ENCODE peak calls at places on chromosomes 7 and 10, in seven cellular contexts. R, C, V, Y, T, B and A are unnamed samples. For H3K36me3, the result is how much of the 10 kb centered on the place peaks cover.

GRCh38 chr10:84008878-84009277 is 130.4 kb upstream of the GHITM start:
- DNase-seq in R (peak), C (no peak), V (no peak), Y (peak), T (no peak), B (peak), A (no peak)

GRCh38 chr10:103929396-103929921 is 11.5 kb upstream of the STN1 start:
- DNase-seq in R (no peak), C (no peak), V (no peak), Y (no peak), T (no peak), B (no peak), A (no peak)

GRCh38 chr10:6988654-6989053 is 408.6 kb upstream of the PRKCQ start:
- DNase-seq in R (no peak), C (no peak), V (no peak), Y (no peak), T (no peak), B (no peak), A (no peak)

GRCh38 chr10:80199828-80200227 is 5.5 kb downstream of the ANXA11 start:
- DNase-seq in R (no peak), C (peak), V (peak), Y (no peak), T (no peak), B (peak), A (no peak)

GRCh38 chr7:135771961-135772638 is 23.5 kb upstream of the FAM180A start:
- DNase-seq in R (no peak), C (no peak), V (no peak), Y (no peak), T (no peak), B (no peak), A (no peak)

GRCh38 chr7:86867163-86867762 is 192.2 kb downstream of the ELAPOR2 start:
- DNase-seq in R (no peak), C (no peak), V (no peak), Y (no peak), T (no peak), B (no peak), A (no peak)

GRCh38 chr7:43303740-43304241 is 191.3 kb downstream of the HECW1 start:
- DNase-seq in R (no peak), C (no peak), V (no peak), Y (no peak), T (no peak), B (no peak), A (no peak)

GRCh38 chr7:37480642-37481041 is 32.0 kb upstream of the ELMO1 start:
- DNase-seq in R (no peak), C (no peak), V (no peak), Y (no peak), T (no peak), B (no peak), A (no peak)

GRCh38 chr10:83274088-83274487 is 865.2 kb upstream of the GHITM start:
- DNase-seq in R (peak), C (no peak), V (no peak), Y (no peak), T (no peak), B (no peak), A (no peak)

GRCh38 chr7:30117886-30118285 is 16.9 kb upstream of the MTURN start:
- DNase-seq in R (no peak), C (no peak), V (no peak), Y (no peak), T (no peak), B (no peak), A (no peak)

GRCh38 chr10:72243822-72244437 is 27.9 kb upstream of the ASCC1 start:
- DNase-seq in R (no peak), C (peak), V (peak), Y (peak), T (no peak), B (peak), A (no peak)

GRCh38 chr10:26832960-26833359 is 27.8 kb downstream of the ABI1 start:
- DNase-seq in R (no peak), C (no peak), V (no peak), Y (no peak), T (no peak), B (no peak), A (no peak)

GRCh38 chr10:20618148-20618547 is 279.0 kb downstream of the NEBL start:
- DNase-seq in R (no peak), C (no peak), V (no peak), Y (no peak), T (no peak), B (no peak), A (no peak)

GRCh38 chr10:92695679-92696605 is 6.2 kb downstream of the HHEX start:
- DNase-seq in R (peak), C (no peak), V (peak), Y (no peak), T (no peak), B (peak), A (no peak)

GRCh38 chr10:110833941-110834621 is 37.6 kb upstream of the PDCD4 start:
- DNase-seq in R (no peak), C (peak), V (no peak), Y (no peak), T (no peak), B (peak), A (no peak)

GRCh38 chr10:111865550-111865949 is 318.0 kb downstream of the GPAM start:
- DNase-seq in R (no peak), C (no peak), V (no peak), Y (no peak), T (no peak), B (no peak), A (no peak)

GRCh38 chr10:33321516-33321915 is 13.0 kb downstream of the NRP1 start:
- DNase-seq in R (no peak), C (no peak), V (no peak), Y (no peak), T (no peak), B (no peak), A (no peak)

GRCh38 chr10:62323751-62324150 is 50.4 kb upstream of the ZNF365 start:
- DNase-seq in R (no peak), C (no peak), V (no peak), Y (no peak), T (no peak), B (no peak), A (no peak)

GRCh38 chr10:75122505-75122904 is 11.0 kb downstream of the SAMD8 start:
- DNase-seq in R (no peak), C (no peak), V (no peak), Y (no peak), T (no peak), B (no peak), A (no peak)

GRCh38 chr7:35968140-35968940 is 167.5 kb downstream of the SEPTIN7 start:
- DNase-seq in R (peak), C (no peak), V (no peak), Y (no peak), T (no peak), B (no peak), A (no peak)

GRCh38 chr10:16597656-16598055 is 76.0 kb upstream of the C1QL3 start:
- DNase-seq in R (no peak), C (no peak), V (no peak), Y (no peak), T (no peak), B (no peak), A (no peak)

GRCh38 chr10:11286261-11286989 is 268.8 kb downstream of the CELF2 start:
- DNase-seq in R (no peak), C (no peak), V (no peak), Y (no peak), T (no peak), B (no peak), A (no peak)

GRCh38 chr7:90383422-90383821 is 19.8 kb upstream of the CLDN12 start:
- DNase-seq in R (no peak), C (no peak), V (no peak), Y (no peak), T (no peak), B (no peak), A (no peak)

GRCh38 chr10:105150486-105150885 is 509.4 kb downstream of the SORCS3 start:
- DNase-seq in R (no peak), C (no peak), V (no peak), Y (no peak), T (no peak), B (no peak), A (no peak)

GRCh38 chr7:41771717-41772116 is 68.8 kb upstream of the INHBA start:
- DNase-seq in R (no peak), C (no peak), V (no peak), Y (no peak), T (no peak), B (no peak), A (no peak)

GRCh38 chr7:44150466-44150832 is 9.3 kb upstream of the MYL7 start:
- DNase-seq in R (peak), C (no peak), V (no peak), Y (no peak), T (no peak), B (no peak), A (no peak)

GRCh38 chr10:34679177-34679576 is 135.9 kb downstream of the PARD3 start:
- DNase-seq in R (no peak), C (no peak), V (no peak), Y (no peak), T (no peak), B (no peak), A (no peak)

GRCh38 chr10:35237766-35238512 is 98.4 kb upstream of the CCNY start:
- DNase-seq in R (no peak), C (no peak), V (no peak), Y (no peak), T (no peak), B (no peak), A (no peak)

GRCh38 chr7:159063046-159063840 is 81.4 kb downstream of the VIPR2 start:
- DNase-seq in R (no peak), C (no peak), V (no peak), Y (no peak), T (no peak), B (no peak), A (no peak)

GRCh38 chr10:31618541-31619291 is 299.7 kb downstream of the ZEB1 start:
- DNase-seq in R (no peak), C (no peak), V (peak), Y (peak), T (no peak), B (peak), A (no peak)

GRCh38 chr10:77636286-77636966 is 1.2 kb downstream of the KCNMA1 start:
- DNase-seq in R (no peak), C (no peak), V (no peak), Y (no peak), T (no peak), B (no peak), A (no peak)

GRCh38 chr7:116828281-116828680 is 34.1 kb upstream of the CAPZA2 start:
- DNase-seq in R (no peak), C (no peak), V (no peak), Y (no peak), T (no peak), B (no peak), A (no peak)
- H3K27ac ChIP-seq in R (no peak), C (no peak), V (no peak), Y (no peak), T (no peak), B (no peak), A (no peak)

GRCh38 chr7:45217358-45217757 is 59.8 kb downstream of the RAMP3 start:
- DNase-seq in R (peak), C (no peak), V (no peak), Y (no peak), T (no peak), B (no peak), A (no peak)
- TF ChIP-seq CTCF in R (peak), C (no peak), V (peak), Y (no peak), T (no peak), B (peak), A (no peak)

GRCh38 chr10:119450606-119451304 is 91.8 kb downstream of the RGS10 start:
- DNase-seq in R (no peak), C (no peak), V (no peak), Y (no peak), T (no peak), B (no peak), A (no peak)
- H3K36me3 ChIP-seq in R (under half), C (half or more), V (under half), Y (half or more), T (half or more), B (under half), A (under half)

GRCh38 chr7:17186745-17187144 is 111.7 kb upstream of the AHR start:
- DNase-seq in R (no peak), C (no peak), V (no peak), Y (no peak), T (no peak), B (no peak), A (no peak)

GRCh38 chr7:17181482-17181881 is 117.0 kb upstream of the AHR start:
- DNase-seq in R (no peak), C (no peak), V (no peak), Y (no peak), T (no peak), B (no peak), A (no peak)

GRCh38 chr7:17184805-17185689 is 113.4 kb upstream of the AHR start:
- DNase-seq in R (no peak), C (no peak), V (no peak), Y (no peak), T (no peak), B (no peak), A (no peak)

GRCh38 chr7:17185690-17186070 is 112.8 kb upstream of the AHR start:
- DNase-seq in R (no peak), C (no peak), V (no peak), Y (no peak), T (no peak), B (no peak), A (no peak)

DNA sequence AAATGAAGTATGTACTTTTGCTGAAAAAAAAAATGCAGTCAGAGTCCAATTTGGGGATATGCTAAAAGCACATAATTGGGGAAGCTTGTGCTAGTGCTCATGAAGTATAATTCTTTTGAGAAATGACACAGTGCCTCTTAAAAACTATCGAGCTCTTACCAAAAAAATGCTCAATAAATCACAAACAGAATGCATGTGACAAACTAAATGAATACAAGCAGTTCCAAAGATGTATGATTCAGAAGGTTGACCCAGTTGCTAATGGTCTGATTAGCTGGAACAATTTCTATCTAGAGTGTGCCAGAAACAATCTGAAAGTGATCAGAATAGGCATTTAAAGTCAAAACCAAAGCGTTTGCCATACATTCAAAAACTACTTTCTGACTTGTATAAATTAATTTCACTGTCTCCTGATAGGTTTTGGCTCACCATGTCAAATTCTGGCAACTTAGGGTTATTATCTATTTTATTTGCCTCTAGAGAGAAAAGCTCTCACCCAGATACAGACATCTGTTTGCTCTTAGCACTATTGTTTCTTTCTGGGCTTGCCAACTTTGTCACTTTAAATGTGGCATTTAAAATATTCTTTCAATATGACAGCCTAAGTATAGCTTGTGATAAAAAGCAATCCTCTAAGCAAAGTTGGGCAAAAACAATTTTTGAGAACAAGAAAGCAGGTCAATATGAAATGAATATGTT is 114.7 kb upstream of the AHR start:
- DNase-seq in R (no peak), C (no peak), V (no peak), Y (no peak), T (no peak), B (no peak), A (no peak)
- H3K27ac ChIP-seq in R (no peak), C (peak), V (no peak), Y (no peak), T (no peak), B (no peak), A (no peak)

DNA sequence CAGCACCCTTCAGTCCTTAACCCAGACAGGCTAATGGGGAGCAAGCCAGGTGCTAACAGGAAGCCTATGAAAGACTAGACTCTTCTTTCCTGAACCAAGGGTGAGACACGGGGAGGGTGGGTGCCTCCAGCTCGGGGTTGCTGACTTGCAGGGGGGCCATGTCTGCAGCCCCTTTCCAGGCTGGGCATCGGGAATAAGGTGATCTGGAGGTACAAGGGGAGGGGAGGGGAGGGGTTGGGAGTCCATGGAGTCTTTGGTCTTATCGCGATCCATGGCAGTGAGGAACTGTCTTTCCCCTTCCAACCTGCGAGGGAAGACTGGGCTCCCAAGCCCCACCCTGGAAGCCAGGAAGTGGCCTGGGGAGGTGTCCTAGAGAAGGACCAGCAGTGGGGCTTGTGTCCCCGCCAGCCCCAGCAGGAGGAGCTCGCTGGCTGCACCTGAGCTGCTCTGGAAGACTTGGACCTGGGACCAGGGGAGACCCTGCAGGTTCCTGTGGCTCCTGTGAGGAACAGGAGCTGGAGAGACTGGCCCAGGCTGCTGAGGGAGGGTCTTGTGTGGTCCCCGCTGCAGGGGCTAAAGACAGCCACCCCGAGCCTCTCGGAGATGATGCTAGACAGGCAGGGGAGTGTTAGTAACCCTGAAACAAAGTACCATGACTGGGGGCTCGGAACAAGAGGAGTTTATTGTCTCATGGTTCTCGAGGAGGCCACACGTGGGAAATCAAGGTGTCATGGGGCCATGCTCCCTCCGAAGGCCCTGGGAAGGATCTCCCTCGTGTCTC is 348.1 kb downstream of the GLRX3 start:
- DNase-seq in R (no peak), C (no peak), V (no peak), Y (no peak), T (no peak), B (no peak), A (no peak)
- TF ChIP-seq CTCF in R (no peak), C (no peak), V (no peak), Y (no peak), T (no peak), B (no peak), A (no peak)

DNA sequence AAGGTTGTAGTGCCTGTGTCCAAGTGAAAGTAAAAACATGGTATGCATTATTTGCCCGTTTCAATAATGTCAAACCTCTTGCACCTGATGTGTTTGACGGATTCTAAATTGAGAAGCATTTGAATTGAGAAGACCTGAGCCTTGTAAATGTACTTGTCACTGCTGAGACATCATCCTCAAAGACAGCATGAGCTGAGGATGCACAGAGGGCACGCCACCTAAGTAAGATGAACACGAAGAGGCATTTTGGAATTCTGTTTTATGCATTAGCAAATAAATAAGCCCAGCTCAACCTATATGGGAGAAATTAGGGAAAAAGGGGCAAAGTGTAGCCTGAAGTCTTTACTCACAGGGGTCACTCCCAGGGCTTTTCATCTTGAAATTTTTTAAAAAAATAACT is 73.8 kb upstream of the SORCS1 start:
- DNase-seq in R (no peak), C (no peak), V (no peak), Y (no peak), T (no peak), B (no peak), A (no peak)
- H3K36me3 ChIP-seq in R (under half), C (under half), V (under half), Y (under half), T (under half), B (under half), A (under half)

GRCh38 chr7:99408347-99409191 is at the start of the genes BUD31 and PDAP1:
- DNase-seq in R (peak), C (peak), V (peak), Y (peak), T (peak), B (peak), A (peak)

GRCh38 chr7:99407849-99408346 is 499 bp downstream of the PDAP1 start:
- DNase-seq in R (peak), C (peak), V (peak), Y (peak), T (peak), B (peak), A (no peak)

GRCh38 chr7:99409814-99410213 is 1.0 kb downstream of the BUD31 start:
- DNase-seq in R (no peak), C (no peak), V (no peak), Y (no peak), T (no peak), B (no peak), A (no peak)

GRCh38 chr7:99410635-99411034 is 1.9 kb downstream of the BUD31 start:
- DNase-seq in R (no peak), C (no peak), V (no peak), Y (no peak), T (no peak), B (no peak), A (no peak)

DNA sequence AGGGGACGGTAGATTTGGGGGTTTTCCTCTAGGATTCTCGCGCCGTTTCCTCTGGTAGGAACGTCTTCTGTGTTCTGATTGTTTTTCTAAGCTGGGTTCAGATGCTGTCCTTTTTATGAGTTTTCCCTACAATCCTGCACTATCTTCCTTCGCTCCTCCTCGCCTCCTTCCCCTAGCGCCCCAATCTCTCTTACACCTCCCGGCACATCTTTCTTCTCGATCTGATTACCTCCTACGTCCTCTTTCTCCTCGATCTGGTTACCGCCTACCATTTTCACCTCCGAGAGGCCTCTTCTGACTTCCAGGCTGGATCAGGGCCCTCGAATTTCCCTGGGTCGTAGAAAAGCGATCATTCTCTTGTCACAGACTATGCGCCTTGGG is 413 bp downstream of the BUD31 start:
- DNase-seq in R (no peak), C (no peak), V (no peak), Y (no peak), T (no peak), B (no peak), A (no peak)
- H3K27ac ChIP-seq in R (peak), C (peak), V (peak), Y (peak), T (peak), B (peak), A (peak)

GRCh38 chr7:69364814-69365587 is 233.3 kb upstream of the AUTS2 start:
- DNase-seq in R (no peak), C (no peak), V (no peak), Y (no peak), T (no peak), B (no peak), A (no peak)
- TF ChIP-seq CTCF in R (no peak), C (no peak), V (no peak), Y (no peak), T (no peak), B (no peak), A (no peak)